ENCODE peak calls at places on chromosomes 4 and X, in five cellular contexts. S, Z, U, O and Y are unnamed samples.

GRCh38 chr4:138562544-138562961 is 320.4 kb upstream of the SLC7A11 start:
- DNase-seq in S (peak; percentile 73), Z (peak; percentile 79), U (no peak), O (peak; percentile 43), Y (peak; percentile 33)

GRCh38 chrX:53256446-53257041 is 24.8 kb downstream of the IQSEC2 start:
- DNase-seq in S (no peak), Z (no peak), U (no peak), O (no peak), Y (no peak)

GRCh38 chr4:154415313-154415712 is 76.3 kb downstream of the DCHS2 start:
- DNase-seq in S (no peak), Z (no peak), U (no peak), O (no peak), Y (no peak)

GRCh38 chr4:138301536-138301935 is 59.4 kb upstream of the SLC7A11 start:
- DNase-seq in S (no peak), Z (no peak), U (no peak), O (no peak), Y (no peak)

GRCh38 chr4:41437264-41437566 is 100.7 kb upstream of the LIMCH1 start:
- DNase-seq in S (no peak), Z (no peak), U (no peak), O (no peak), Y (peak; percentile 27)

GRCh38 chrX:67585401-67585800 is 41.6 kb downstream of the AR start:
- DNase-seq in S (no peak), Z (no peak), U (no peak), O (no peak), Y (no peak)

GRCh38 chr4:148044889-148045352 is 313.0 kb downstream of the ARHGAP10 start:
- DNase-seq in S (no peak), Z (no peak), U (no peak), O (no peak), Y (peak; percentile 74)

GRCh38 chrX:118751950-118752783 is 24.8 kb downstream of the IL13RA1 start:
- DNase-seq in S (peak; percentile 9), Z (no peak), U (peak; percentile 27), O (no peak), Y (peak; percentile 58)

GRCh38 chr4:112099701-112100289 is 45.5 kb upstream of the FAM241A start:
- DNase-seq in S (no peak), Z (peak; percentile 62), U (peak; percentile 21), O (peak; percentile 69), Y (peak; percentile 57)

GRCh38 chr4:26226978-26227377 is 93.8 kb upstream of the RBPJ start:
- DNase-seq in S (no peak), Z (no peak), U (no peak), O (no peak), Y (no peak)